ENCODE peak calls at places on chromosome 3, in four cellular contexts. One of them, this sample, is unnamed.

GRCh38 chr3:168839692-168840091 is 744.0 kb upstream of the GOLIM4 start:
- DNase-seq in K562: no peak
- DNase-seq in GM12878: no peak
- DNase-seq in HL-60: no peak
- DNase-seq in this sample: no peak

GRCh38 chr3:115652738-115653137 is 29.4 kb downstream of the GAP43 start:
- DNase-seq in K562: no peak
- DNase-seq in GM12878: no peak
- DNase-seq in HL-60: no peak
- DNase-seq in this sample: no peak

GRCh38 chr3:138118863-138119766 is 3.7 kb upstream of the DZIP1L start:
- DNase-seq in K562: peak
- DNase-seq in GM12878: peak
- DNase-seq in HL-60: no peak
- DNase-seq in this sample: peak

GRCh38 chr3:56980798-56981390 is 79.6 kb upstream of the SPATA12 start:
- DNase-seq in K562: no peak
- DNase-seq in GM12878: no peak
- DNase-seq in HL-60: peak
- DNase-seq in this sample: no peak

GRCh38 chr3:30473374-30474051 is 132.9 kb upstream of the TGFBR2 start:
- DNase-seq in K562: no peak
- DNase-seq in GM12878: no peak
- DNase-seq in HL-60: no peak
- DNase-seq in this sample: no peak

GRCh38 chr3:10925436-10926260 is 66.9 kb upstream of the SLC6A1 start:
- DNase-seq in K562: no peak
- DNase-seq in GM12878: no peak
- DNase-seq in HL-60: no peak
- DNase-seq in this sample: no peak

GRCh38 chr3:171320721-171321120 is 139.5 kb downstream of the TNIK start:
- DNase-seq in K562: no peak
- DNase-seq in GM12878: no peak
- DNase-seq in HL-60: no peak
- DNase-seq in this sample: no peak

GRCh38 chr3:136994772-136995516 is 37.2 kb downstream of the IL20RB start:
- DNase-seq in K562: no peak
- DNase-seq in GM12878: no peak
- DNase-seq in HL-60: no peak
- DNase-seq in this sample: no peak

GRCh38 chr3:188943591-188943990 is 228.2 kb upstream of the TPRG1 start:
- DNase-seq in K562: no peak
- DNase-seq in GM12878: no peak
- DNase-seq in HL-60: no peak
- DNase-seq in this sample: no peak

GRCh38 chr3:182046365-182046764 is 334.6 kb downstream of the SOX2 start:
- DNase-seq in K562: peak
- DNase-seq in GM12878: no peak
- DNase-seq in HL-60: no peak
- DNase-seq in this sample: no peak

GRCh38 chr3:44954962-44955361 is 21.0 kb downstream of the ZDHHC3 start:
- DNase-seq in K562: no peak
- DNase-seq in GM12878: no peak
- DNase-seq in HL-60: no peak
- DNase-seq in this sample: peak

GRCh38 chr3:96200897-96201296 is 613.5 kb upstream of the EPHA6 start:
- DNase-seq in K562: no peak
- DNase-seq in GM12878: no peak
- DNase-seq in HL-60: no peak
- DNase-seq in this sample: no peak

GRCh38 chr3:124691599-124691998 is 38.7 kb upstream of the UMPS start:
- DNase-seq in K562: no peak
- DNase-seq in GM12878: no peak
- DNase-seq in HL-60: no peak
- DNase-seq in this sample: no peak

GRCh38 chr3:99859855-99860254 is 42.2 kb downstream of the CMSS1 start:
- DNase-seq in K562: no peak
- DNase-seq in GM12878: no peak
- DNase-seq in HL-60: no peak
- DNase-seq in this sample: no peak

GRCh38 chr3:153073636-153074035 is 88.4 kb upstream of the RAP2B start:
- DNase-seq in K562: no peak
- DNase-seq in GM12878: no peak
- DNase-seq in HL-60: no peak
- DNase-seq in this sample: no peak

GRCh38 chr3:121809249-121809648 is 25.6 kb downstream of the IQCB1 start:
- DNase-seq in K562: no peak
- DNase-seq in GM12878: peak
- DNase-seq in HL-60: no peak
- DNase-seq in this sample: no peak

GRCh38 chr3:140552898-140553297 is 125.0 kb upstream of the TRIM42 start:
- DNase-seq in K562: no peak
- DNase-seq in GM12878: no peak
- DNase-seq in HL-60: no peak
- DNase-seq in this sample: no peak

GRCh38 chr3:4978259-4978965 is 825 bp upstream of the BHLHE40 start:
- DNase-seq in K562: peak
- DNase-seq in GM12878: peak
- DNase-seq in HL-60: peak
- DNase-seq in this sample: peak

GRCh38 chr3:4981688-4982494 is 2.7 kb downstream of the BHLHE40 start:
- DNase-seq in K562: no peak
- DNase-seq in GM12878: no peak
- DNase-seq in HL-60: peak
- DNase-seq in this sample: no peak

GRCh38 chr3:2236203-2236602 is 137.5 kb downstream of the CNTN4 start:
- DNase-seq in K562: no peak
- DNase-seq in GM12878: no peak
- DNase-seq in HL-60: no peak
- DNase-seq in this sample: no peak

GRCh38 chr3:119660474-119661150 is at the start of gene POPDC2:
- DNase-seq in K562: no peak
- DNase-seq in GM12878: no peak
- DNase-seq in HL-60: no peak
- DNase-seq in this sample: no peak

GRCh38 chr3:69214241-69214640 is 91.8 kb upstream of the LMOD3 start:
- DNase-seq in K562: no peak
- DNase-seq in GM12878: no peak
- DNase-seq in HL-60: no peak
- DNase-seq in this sample: no peak

GRCh38 chr3:36178018-36178417 is 202.3 kb upstream of the STAC start:
- DNase-seq in K562: no peak
- DNase-seq in GM12878: no peak
- DNase-seq in HL-60: no peak
- DNase-seq in this sample: no peak

GRCh38 chr3:45353070-45353469 is 35.3 kb upstream of the LARS2 start:
- DNase-seq in K562: no peak
- DNase-seq in GM12878: no peak
- DNase-seq in HL-60: no peak
- DNase-seq in this sample: no peak

GRCh38 chr3:46087871-46088270 is 60.6 kb upstream of the XCR1 start:
- DNase-seq in K562: no peak
- DNase-seq in GM12878: no peak
- DNase-seq in HL-60: no peak
- DNase-seq in this sample: no peak

GRCh38 chr3:85483986-85484385 is 525.2 kb downstream of the CADM2 start:
- DNase-seq in K562: no peak
- DNase-seq in GM12878: no peak
- DNase-seq in HL-60: no peak
- DNase-seq in this sample: no peak

GRCh38 chr3:144488927-144489326 is 517.3 kb downstream of the DIPK2A start:
- DNase-seq in K562: no peak
- DNase-seq in GM12878: no peak
- DNase-seq in HL-60: no peak
- DNase-seq in this sample: no peak

GRCh38 chr3:138781012-138781470 is 53.7 kb downstream of the PIK3CB start:
- DNase-seq in K562: no peak
- DNase-seq in GM12878: no peak
- DNase-seq in HL-60: no peak
- DNase-seq in this sample: no peak

GRCh38 chr3:149375164-149375823 is 2.2 kb downstream of the TM4SF1 start:
- DNase-seq in K562: no peak
- DNase-seq in GM12878: no peak
- DNase-seq in HL-60: no peak
- DNase-seq in this sample: no peak

GRCh38 chr3:1183320-1184048 is 90.7 kb downstream of the CNTN6 start:
- DNase-seq in K562: no peak
- DNase-seq in GM12878: no peak
- DNase-seq in HL-60: no peak
- DNase-seq in this sample: no peak

GRCh38 chr3:170465935-170466334 is 47.3 kb downstream of the CLDN11 start:
- DNase-seq in K562: no peak
- DNase-seq in GM12878: no peak
- DNase-seq in HL-60: no peak
- DNase-seq in this sample: no peak

GRCh38 chr3:66722675-66723074 is 221.9 kb upstream of the LRIG1 start:
- DNase-seq in K562: no peak
- DNase-seq in GM12878: no peak
- DNase-seq in HL-60: no peak
- DNase-seq in this sample: no peak

GRCh38 chr3:51711352-51712019 is 4.6 kb downstream of the GRM2 start:
- DNase-seq in K562: no peak
- DNase-seq in GM12878: no peak
- DNase-seq in HL-60: no peak
- DNase-seq in this sample: peak

GRCh38 chr3:13972679-13973379 is 93.0 kb upstream of the WNT7A start:
- DNase-seq in K562: no peak
- DNase-seq in GM12878: no peak
- DNase-seq in HL-60: no peak
- DNase-seq in this sample: no peak

DNA sequence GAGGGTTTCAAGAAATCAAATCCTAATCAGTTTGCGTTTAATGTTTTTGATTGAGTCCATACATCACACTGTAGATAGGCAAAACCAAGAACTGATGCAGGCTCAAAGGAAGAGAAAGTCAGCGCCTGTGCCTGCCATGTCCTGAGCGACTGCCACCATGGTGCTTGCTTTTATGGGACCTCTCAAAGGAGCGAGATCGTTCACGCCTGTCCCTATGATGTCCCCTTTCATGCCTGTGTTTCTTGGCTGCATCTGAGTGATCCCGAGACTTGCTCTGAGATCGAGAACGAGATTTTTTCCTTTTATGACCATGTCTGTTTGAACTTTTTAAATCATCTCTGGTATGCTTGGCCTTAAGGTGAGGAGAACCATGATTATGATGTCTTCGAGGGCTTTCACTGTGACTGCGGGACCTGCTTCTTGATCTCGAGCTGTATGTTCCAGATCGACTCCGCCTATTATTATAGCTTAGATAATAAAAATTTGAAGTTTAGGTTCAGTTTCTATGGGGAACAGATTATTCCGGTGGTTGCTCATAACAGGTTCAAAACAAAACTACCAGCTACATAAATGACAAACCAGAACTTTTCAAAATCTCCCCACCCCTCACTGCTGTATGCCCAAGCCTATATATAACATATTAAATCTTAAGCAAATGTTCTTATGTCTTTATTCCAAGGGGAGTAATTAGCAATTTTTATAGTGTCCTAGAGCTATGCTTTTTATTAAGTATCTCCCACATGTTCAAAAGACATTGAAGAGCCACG is 11.6 kb downstream of the CCNL1 start:
- DNase-seq in K562: no peak
- DNase-seq in GM12878: no peak
- DNase-seq in HL-60: no peak
- DNase-seq in this sample: no peak
- TF ChIP-seq POLR2AphosphoS5 in K562: peak
- TF ChIP-seq POLR2AphosphoS5 in GM12878: peak
- TF ChIP-seq POLR2AphosphoS5 in HL-60: no peak
- TF ChIP-seq POLR2AphosphoS5 in this sample: peak

DNA sequence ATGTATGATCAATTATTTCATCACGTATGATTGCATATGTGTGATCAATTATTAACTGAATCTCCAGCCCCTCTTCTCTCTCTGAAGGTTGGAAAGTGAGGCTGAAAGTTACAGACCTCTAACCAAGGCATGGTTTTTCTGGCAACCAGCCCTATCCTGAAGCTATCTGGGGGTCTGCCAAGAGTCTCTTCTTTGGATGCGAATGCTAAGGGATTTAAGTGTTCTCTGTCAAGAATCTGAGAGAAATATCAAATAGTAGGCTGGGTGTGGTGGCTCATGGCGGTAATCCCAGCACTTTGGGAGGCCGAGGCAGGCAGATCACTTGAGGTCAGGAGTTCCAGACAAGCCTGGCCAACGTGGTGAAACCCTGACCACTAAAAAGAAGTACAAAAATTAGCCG is 8.1 kb downstream of the NKTR start:
- DNase-seq in K562: no peak
- DNase-seq in GM12878: no peak
- DNase-seq in HL-60: no peak
- DNase-seq in this sample: no peak
- TF ChIP-seq SPI1 in K562: no peak
- TF ChIP-seq SPI1 in GM12878: no peak
- TF ChIP-seq SPI1 in HL-60: no peak
- TF ChIP-seq SPI1 in this sample: no peak

GRCh38 chr3:32460031-32460749 is 42.5 kb downstream of the CMTM6 start:
- DNase-seq in K562: no peak
- DNase-seq in GM12878: no peak
- DNase-seq in HL-60: no peak
- DNase-seq in this sample: peak
- TF ChIP-seq POLR2AphosphoS5 in K562: no peak
- TF ChIP-seq POLR2AphosphoS5 in GM12878: no peak
- TF ChIP-seq POLR2AphosphoS5 in HL-60: no peak
- TF ChIP-seq POLR2AphosphoS5 in this sample: no peak

GRCh38 chr3:22836131-22836530 is 367.0 kb upstream of the UBE2E2 start:
- DNase-seq in K562: no peak
- DNase-seq in GM12878: no peak
- DNase-seq in HL-60: no peak
- DNase-seq in this sample: no peak

DNA sequence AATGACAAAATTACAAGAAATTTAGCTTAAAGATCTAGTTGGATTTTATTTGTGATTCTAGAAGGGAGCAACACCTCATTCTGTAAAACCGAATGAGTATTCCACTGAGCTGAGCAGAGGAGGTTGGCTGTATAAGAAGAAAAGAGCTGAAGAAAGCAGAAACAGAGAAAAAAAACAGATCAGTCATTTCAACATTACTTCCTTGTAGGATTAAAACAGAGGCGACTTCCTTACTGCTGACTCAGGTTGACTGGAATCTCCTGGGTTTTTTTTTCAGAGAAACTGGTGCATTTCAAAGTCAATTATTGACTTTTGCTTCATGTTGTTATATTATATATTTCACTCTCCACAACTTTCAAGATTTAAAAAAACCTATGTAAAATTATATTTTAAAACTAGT is 368.1 kb upstream of the UBE2E2 start:
- DNase-seq in K562: no peak
- DNase-seq in GM12878: no peak
- DNase-seq in HL-60: no peak
- DNase-seq in this sample: no peak
- TF ChIP-seq SPI1 in K562: no peak
- TF ChIP-seq SPI1 in GM12878: no peak
- TF ChIP-seq SPI1 in HL-60: no peak
- TF ChIP-seq SPI1 in this sample: no peak